ENCODE peak calls at places on chromosomes 11 and 22, in five cellular contexts. M is SK-N-SH, R is HepG2, K is GM12878, E is K562. H is an unnamed sample.
A peak's percentile ranks its signal among the peaks of the same experiment; 100 is the strongest.

GRCh38 chr11:50080256-50080655 is 47.6 kb downstream of the OR4C45 start:
- DNase-seq in M (no peak), R (no peak), K (no peak), E (no peak), H (no peak)

GRCh38 chr22:34881453-34881852 is 184.5 kb upstream of the ISX start:
- DNase-seq in M (no peak), R (no peak), K (no peak), E (no peak), H (no peak)

GRCh38 chr22:22989856-22990255 is 80.5 kb upstream of the GNAZ start:
- DNase-seq in M (no peak), R (no peak), K (no peak), E (no peak), H (no peak)

GRCh38 chr11:96207459-96208449 is 135.2 kb downstream of the MAML2 start:
- DNase-seq in M (peak; percentile 15), R (peak; percentile 84), K (no peak), E (no peak), H (no peak)

GRCh38 chr11:104422320-104422944 is 258.5 kb upstream of the PDGFD start:
- DNase-seq in M (no peak), R (no peak), K (no peak), E (no peak), H (no peak)

GRCh38 chr11:1470681-1471611 is 15.6 kb downstream of the MOB2 start:
- DNase-seq in M (no peak), R (no peak), K (no peak), E (no peak), H (no peak)

GRCh38 chr11:27972432-27973170 is 135.4 kb downstream of the KIF18A start:
- DNase-seq in M (no peak), R (no peak), K (no peak), E (no peak), H (no peak)

GRCh38 chr11:63916837-63917684 is at the start of gene RCOR2:
- DNase-seq in M (peak; percentile 98), R (peak; percentile 70), K (no peak), E (peak; percentile 92), H (peak; percentile 85)

GRCh38 chr11:7512525-7513209 is 1.1 kb upstream of the PPFIBP2 start:
- DNase-seq in M (no peak), R (peak; percentile 13), K (no peak), E (peak; percentile 15), H (no peak)

GRCh38 chr22:50529416-50530279 is at the start of gene TYMP:
- DNase-seq in M (no peak), R (peak; percentile 19), K (no peak), E (no peak), H (no peak)

GRCh38 chr11:71418643-71419042 is 29.6 kb downstream of the DHCR7 start:
- DNase-seq in M (no peak), R (no peak), K (peak; percentile 55), E (no peak), H (no peak)

GRCh38 chr22:21025266-21025665 is 7.1 kb downstream of the SLC7A4 start:
- DNase-seq in M (no peak), R (no peak), K (no peak), E (no peak), H (no peak)

GRCh38 chr11:122755409-122755808 is 82.9 kb upstream of the CRTAM start:
- DNase-seq in M (peak; percentile 26), R (no peak), K (no peak), E (peak; percentile 92), H (no peak)

GRCh38 chr11:127454856-127455255 is 454.3 kb upstream of the KIRREL3 start:
- DNase-seq in M (no peak), R (no peak), K (no peak), E (no peak), H (no peak)

GRCh38 chr22:49882519-49883293 is 29.1 kb downstream of the ZBED4 start:
- DNase-seq in M (no peak), R (no peak), K (no peak), E (no peak), H (no peak)

GRCh38 chr11:115920841-115921480 is 416.7 kb upstream of the CADM1 start:
- DNase-seq in M (no peak), R (no peak), K (no peak), E (no peak), H (no peak)

GRCh38 chr11:43316451-43316850 is 4.7 kb downstream of the API5 start:
- DNase-seq in M (no peak), R (no peak), K (no peak), E (no peak), H (no peak)

GRCh38 chr11:43311791-43312607 is at the start of gene API5:
- DNase-seq in M (peak; percentile 91), R (peak; percentile 89), K (peak; percentile 69), E (peak; percentile 87), H (peak; percentile 77)

GRCh38 chr11:43315966-43316365 is 4.2 kb downstream of the API5 start:
- DNase-seq in M (no peak), R (no peak), K (no peak), E (no peak), H (no peak)
- TF ChIP-seq FOXM1 in M (no peak), R (no peak), K (no peak), E (no peak), H (no peak)

GRCh38 chr22:27574651-27575050 is 226.9 kb downstream of the MN1 start:
- DNase-seq in M (no peak), R (no peak), K (no peak), E (no peak), H (no peak)

GRCh38 chr22:27573992-27574391 is 227.6 kb downstream of the MN1 start:
- DNase-seq in M (no peak), R (no peak), K (no peak), E (no peak), H (no peak)

GRCh38 chr22:27572267-27572666 is 229.3 kb downstream of the MN1 start:
- DNase-seq in M (no peak), R (no peak), K (no peak), E (no peak), H (no peak)

GRCh38 chr22:27575348-27575747 is 226.2 kb downstream of the MN1 start:
- DNase-seq in M (no peak), R (no peak), K (no peak), E (no peak), H (no peak)

GRCh38 chr22:27573280-27573711 is 228.3 kb downstream of the MN1 start:
- DNase-seq in M (no peak), R (no peak), K (no peak), E (no peak), H (no peak)
- TF ChIP-seq FOXM1 in M (no peak), R (no peak), K (no peak), E (no peak), H (no peak)

DNA sequence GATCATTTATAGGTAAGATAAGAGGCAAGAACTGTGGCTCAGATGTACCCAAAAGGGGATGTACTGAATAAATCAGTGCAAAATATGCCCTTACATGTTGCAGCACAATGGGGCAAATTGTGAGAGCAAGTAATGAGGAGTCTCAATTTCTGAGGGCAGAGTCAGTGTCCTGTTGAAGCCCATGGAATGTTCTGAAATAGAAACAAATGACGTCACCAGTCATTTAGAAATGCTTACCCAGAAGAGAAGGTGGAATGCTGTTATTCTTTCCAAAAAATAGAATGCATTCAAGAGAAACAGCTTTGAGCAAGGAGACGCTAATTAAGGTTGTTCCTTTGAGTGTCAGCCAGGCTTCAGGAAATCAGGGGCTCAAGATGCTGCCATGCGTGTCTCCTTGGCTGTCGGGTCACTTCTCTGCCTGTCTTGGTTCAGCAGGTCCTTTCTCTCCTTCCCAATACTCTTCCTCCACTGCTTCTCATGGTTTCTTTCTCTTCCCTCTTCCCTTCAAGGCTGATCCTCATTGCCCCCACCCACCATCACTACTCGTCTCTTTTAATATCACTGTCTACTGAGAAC is 118.8 kb upstream of the E2F8 start:
- DNase-seq in M (no peak), R (no peak), K (no peak), E (no peak), H (no peak)
- TF ChIP-seq FOXM1 in M (no peak), R (no peak), K (no peak), E (no peak), H (no peak)

GRCh38 chr11:77672276-77672675 is 34.7 kb upstream of the CLNS1A start:
- DNase-seq in M (no peak), R (no peak), K (no peak), E (no peak), H (no peak)

GRCh38 chr11:77668760-77669159 is 31.2 kb upstream of the CLNS1A start:
- DNase-seq in M (no peak), R (no peak), K (no peak), E (no peak), H (no peak)

GRCh38 chr11:77665240-77665965 is 27.8 kb upstream of the CLNS1A start:
- DNase-seq in M (no peak), R (no peak), K (no peak), E (no peak), H (no peak)

DNA sequence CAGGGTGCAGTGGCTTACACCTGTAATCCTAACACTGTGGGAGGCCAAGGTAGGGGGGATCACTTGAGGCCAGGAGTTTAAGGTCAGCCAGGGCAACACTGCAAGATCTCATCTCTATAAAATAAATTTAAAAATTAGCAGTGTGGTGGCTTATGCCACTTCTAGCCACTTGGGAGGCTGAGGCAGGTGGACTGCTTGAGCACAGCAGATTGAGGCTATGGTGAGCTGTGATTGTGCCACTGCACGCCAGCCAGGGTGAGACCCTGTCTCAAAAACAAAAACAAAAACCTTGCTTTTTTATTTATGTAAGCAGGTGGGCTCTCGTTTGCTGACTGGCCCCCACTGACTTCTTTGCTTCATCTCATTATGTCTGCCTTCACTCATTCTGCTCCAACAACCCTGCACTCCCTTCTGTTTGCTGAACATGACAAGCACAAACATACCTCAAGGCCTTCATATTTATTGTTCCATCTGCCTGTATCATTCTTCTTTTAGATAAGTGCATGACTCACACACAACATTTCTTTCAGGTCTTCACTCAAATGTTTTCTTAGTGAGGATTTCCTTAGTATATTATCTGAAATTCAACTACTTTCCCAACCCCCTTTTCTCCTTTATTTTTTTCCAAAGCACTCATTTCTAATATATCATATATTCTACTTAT is 32.4 kb upstream of the CLNS1A start:
- DNase-seq in M (no peak), R (peak; percentile 76), K (no peak), E (no peak), H (no peak)
- TF ChIP-seq FOXM1 in M (no peak), R (no peak), K (no peak), E (no peak), H (no peak)

GRCh38 chr11:118342503-118343161 is at the start of gene CD3D:
- DNase-seq in M (no peak), R (peak; percentile 20), K (no peak), E (peak; percentile 84), H (no peak)
- TF ChIP-seq FOXM1 in M (no peak), R (no peak), K (no peak), E (no peak), H (no peak)

DNA sequence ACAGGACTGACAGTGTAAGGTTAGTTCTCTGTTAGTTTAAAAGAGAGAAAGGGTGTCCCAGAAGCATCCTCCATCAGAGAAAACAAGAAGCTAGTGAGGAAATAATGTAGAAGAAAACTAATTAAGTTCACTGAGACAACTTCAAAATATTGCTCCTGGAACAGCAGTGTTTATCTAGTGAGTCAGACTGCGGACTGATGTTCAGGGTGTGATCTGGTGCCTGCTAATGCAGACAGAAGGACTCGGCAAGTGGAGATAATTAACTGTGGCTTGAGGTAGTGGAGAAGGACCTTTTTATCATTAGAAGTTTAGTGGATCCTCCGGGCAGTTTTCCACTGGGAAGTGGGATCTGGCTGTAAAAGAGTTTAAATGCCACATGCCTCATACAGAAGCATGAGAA is 55.4 kb downstream of the CDON start:
- DNase-seq in M (peak; percentile 39), R (peak; percentile 47), K (no peak), E (peak; percentile 12), H (peak; percentile 12)
- TF ChIP-seq FOXM1 in M (no peak), R (no peak), K (no peak), E (no peak), H (no peak)